ENCODE peak calls at places on chromosomes 13 and 19, in nine cellular contexts. X is heart right ventricle; W is IMR-90; Y is neural progenitor cell; R is CD8-positive, alpha-beta T cell; D is ascending aorta; Q is endodermal cell; L is testis; I is psoas muscle. M is an unnamed sample.

GRCh38 chr19:336067-336614 is 8.5 kb downstream of the MIER2 start:
- DNase-seq in X (no peak), W (no peak), Y (no peak), R (no peak), D (no peak), Q (no peak), L (peak; percentile 25), I (no peak), M (no peak)

GRCh38 chr19:56309511-56310185 is 5.0 kb downstream of the ZSCAN5A start:
- DNase-seq in X (peak; percentile 54), W (peak; percentile 4), Y (peak; percentile 71), R (peak; percentile 56), D (no peak), Q (peak; percentile 94), L (peak; percentile 50), I (peak; percentile 24), M (peak; percentile 23)

GRCh38 chr13:33426131-33426530 is 140.6 kb upstream of the STARD13 start:
- DNase-seq in X (no peak), W (no peak), Y (no peak), R (no peak), D (no peak), Q (no peak), L (no peak), I (no peak), M (no peak)

GRCh38 chr19:28498404-28498976 is 714.5 kb downstream of the UQCRFS1 start:
- DNase-seq in X (no peak), W (no peak), Y (no peak), R (no peak), D (no peak), Q (no peak), L (no peak), I (no peak), M (no peak)

GRCh38 chr13:63636231-63636993 is 2220.8 kb upstream of the PCDH20 start:
- DNase-seq in X (no peak), W (no peak), Y (no peak), R (no peak), D (no peak), Q (peak; percentile 44), L (no peak), I (no peak), M (no peak)

GRCh38 chr19:47497821-47498520 is 14.0 kb upstream of the KPTN start:
- DNase-seq in X (no peak), W (no peak), Y (no peak), R (no peak), D (no peak), Q (no peak), L (no peak), I (no peak), M (peak; percentile 37)

GRCh38 chr19:16824658-16825311 is 4.4 kb upstream of the SIN3B start:
- DNase-seq in X (no peak), W (peak; percentile 51), Y (peak; percentile 18), R (no peak), D (no peak), Q (peak; percentile 51), L (no peak), I (no peak), M (no peak)

GRCh38 chr13:75641026-75641425 is 4.9 kb downstream of the LMO7 start:
- DNase-seq in X (no peak), W (no peak), Y (no peak), R (no peak), D (no peak), Q (no peak), L (no peak), I (no peak), M (no peak)

GRCh38 chr13:36758345-36758744 is 60.7 kb upstream of the RFXAP start:
- DNase-seq in X (no peak), W (no peak), Y (no peak), R (no peak), D (no peak), Q (no peak), L (peak; percentile 50), I (no peak), M (no peak)

GRCh38 chr13:41458187-41458938 is 1.0 kb downstream of the RGCC start:
- DNase-seq in X (peak; percentile 41), W (peak; percentile 46), Y (peak; percentile 54), R (peak; percentile 76), D (no peak), Q (peak; percentile 74), L (no peak), I (peak; percentile 40), M (peak; percentile 41)

GRCh38 chr13:49821216-49821820 is 28.8 kb upstream of the KPNA3 start:
- DNase-seq in X (no peak), W (no peak), Y (no peak), R (no peak), D (no peak), Q (no peak), L (no peak), I (no peak), M (no peak)

GRCh38 chr13:80010846-80011245 is 330.1 kb downstream of the SPRY2 start:
- DNase-seq in X (no peak), W (no peak), Y (no peak), R (no peak), D (no peak), Q (no peak), L (no peak), I (no peak), M (no peak)

GRCh38 chr13:80083516-80084085 is 257.3 kb downstream of the SPRY2 start:
- DNase-seq in X (no peak), W (peak; percentile 5), Y (no peak), R (no peak), D (no peak), Q (no peak), L (no peak), I (no peak), M (no peak)

GRCh38 chr13:40549500-40550094 is 116.8 kb downstream of the FOXO1 start:
- DNase-seq in X (no peak), W (no peak), Y (no peak), R (no peak), D (peak; percentile 74), Q (no peak), L (no peak), I (peak; percentile 70), M (no peak)

GRCh38 chr19:18013621-18014111 is 5.7 kb downstream of the ARRDC2 start:
- DNase-seq in X (no peak), W (no peak), Y (peak; percentile 39), R (no peak), D (no peak), Q (no peak), L (no peak), I (peak; percentile 55), M (peak; percentile 33)

GRCh38 chr19:3333662-3334061 is 32.7 kb upstream of the NFIC start:
- DNase-seq in X (no peak), W (no peak), Y (no peak), R (no peak), D (no peak), Q (no peak), L (no peak), I (no peak), M (no peak)
- H3K4me1 ChIP-seq in X (peaks cover 33% of the 10 kb centered on the region), W (peaks cover 24% of the 10 kb centered on the region), Y (no peaks in the 10 kb centered on the region), R (peaks cover 4% of the 10 kb centered on the region), D (peaks cover 46% of the 10 kb centered on the region), Q (no peaks in the 10 kb centered on the region), L (peaks cover 35% of the 10 kb centered on the region), I (peaks cover 29% of the 10 kb centered on the region), M (peaks cover 39% of the 10 kb centered on the region)

GRCh38 chr19:3444695-3445234 is 35.6 kb downstream of the SMIM24 start:
- DNase-seq in X (no peak), W (no peak), Y (no peak), R (no peak), D (no peak), Q (no peak), L (no peak), I (no peak), M (no peak)
- TF ChIP-seq CTCF in X (no peak), W (no peak), Y (no peak), R (no peak), D (no peak), Q (no peak), L (no peak), I (no peak), M (no peak)

GRCh38 chr19:15378529-15379082 is 981 bp downstream of the AKAP8 start:
- DNase-seq in X (no peak), W (peak; percentile 41), Y (peak; percentile 65), R (peak; percentile 66), D (peak; percentile 66), Q (peak; percentile 77), L (peak; percentile 68), I (no peak), M (no peak)
- H3K4me1 ChIP-seq in X (peaks cover 53% of the 10 kb centered on the region), W (peaks cover 12% of the 10 kb centered on the region), Y (peaks cover 9% of the 10 kb centered on the region), R (peaks cover 36% of the 10 kb centered on the region), D (peaks cover 45% of the 10 kb centered on the region), Q (no peaks in the 10 kb centered on the region), L (peaks cover 36% of the 10 kb centered on the region), I (peaks cover 52% of the 10 kb centered on the region), M (peaks cover 59% of the 10 kb centered on the region)

DNA sequence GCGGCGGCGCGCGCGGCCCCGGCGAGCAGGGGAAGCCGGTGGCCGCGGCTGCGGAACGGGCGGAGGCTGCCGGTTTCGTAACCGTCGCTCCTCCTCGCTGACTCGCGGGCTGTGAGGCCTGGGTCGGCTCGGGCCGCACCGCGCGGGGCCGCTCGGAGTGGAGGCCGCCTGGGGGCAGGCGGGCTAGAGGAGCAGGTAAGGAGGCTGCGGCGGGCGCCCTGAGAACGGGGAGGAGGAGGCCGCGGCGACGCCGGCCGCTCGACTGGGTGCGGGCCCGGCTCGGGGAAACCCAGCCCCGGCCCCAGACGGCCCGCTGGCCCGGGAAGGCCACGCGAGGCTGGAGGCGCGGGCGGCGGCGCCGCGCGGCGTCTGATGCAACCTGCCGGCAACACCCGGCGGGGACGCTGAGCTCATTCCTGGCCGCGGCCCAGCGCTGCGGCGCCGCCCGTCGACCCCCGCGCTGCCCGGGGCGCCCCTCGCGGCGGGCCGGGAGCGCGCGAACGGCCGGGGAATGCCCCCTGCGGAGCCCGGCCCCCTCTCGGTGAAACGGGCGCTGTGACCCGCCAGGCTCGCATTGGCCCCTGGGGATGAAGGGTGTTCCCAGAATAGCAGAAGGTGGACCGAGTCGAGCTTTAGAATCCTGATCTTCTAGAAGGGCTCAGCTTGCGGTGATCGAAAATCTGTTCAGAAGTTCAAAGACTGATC is at the start of gene CEBPG:
- DNase-seq in X (peak; percentile 64), W (peak; percentile 64), Y (peak; percentile 73), R (no peak), D (no peak), Q (no peak), L (peak; percentile 54), I (peak; percentile 71), M (peak; percentile 63)
- TF ChIP-seq CTCF in X (peak; percentile 36), W (peak; percentile 29), Y (peak; percentile 29), R (no peak), D (no peak), Q (peak; percentile 61), L (no peak), I (peak; percentile 35), M (no peak)

GRCh38 chr19:45600340-45600885 is 1.6 kb downstream of the GPR4 start:
- DNase-seq in X (no peak), W (no peak), Y (no peak), R (no peak), D (no peak), Q (no peak), L (no peak), I (no peak), M (no peak)
- H3K4me1 ChIP-seq in X (peaks cover 25% of the 10 kb centered on the region), W (no peaks in the 10 kb centered on the region), Y (no peaks in the 10 kb centered on the region), R (peaks cover 16% of the 10 kb centered on the region), D (peaks cover 7% of the 10 kb centered on the region), Q (no peaks in the 10 kb centered on the region), L (peaks cover 3% of the 10 kb centered on the region), I (peaks cover 7% of the 10 kb centered on the region), M (no peaks in the 10 kb centered on the region)

GRCh38 chr19:35078807-35079206 is 36.8 kb upstream of the FXYD3 start:
- DNase-seq in X (no peak), W (no peak), Y (no peak), R (no peak), D (no peak), Q (no peak), L (no peak), I (no peak), M (no peak)
- TF ChIP-seq CTCF in X (no peak), W (no peak), Y (no peak), R (no peak), D (no peak), Q (no peak), L (no peak), I (no peak), M (no peak)

M was measured in heart left ventricle.